ENCODE peak calls at places on chromosomes 11 and 22, in five cellular contexts. L is IMR-90, U is vagina, Z is gastrocnemius medialis, G is adrenal gland. H is an unnamed sample.
A peak's percentile ranks its signal among the peaks of the same experiment; 100 is the strongest.

GRCh38 chr11:9448576-9449352 is 12.0 kb upstream of the ZNF143 start:
- DNase-seq in L (no peak), U (no peak), Z (no peak), G (no peak), H (no peak)

GRCh38 chr11:1830119-1830499 is 4.7 kb upstream of the SYT8 start:
- DNase-seq in L (no peak), U (no peak), Z (no peak), G (no peak), H (no peak)

GRCh38 chr22:25027959-25028840 is 75.7 kb downstream of the KIAA1671 start:
- DNase-seq in L (no peak), U (no peak), Z (no peak), G (peak; percentile 46), H (no peak)

GRCh38 chr11:130089669-130090063 is 20.0 kb downstream of the APLP2 start:
- DNase-seq in L (no peak), U (no peak), Z (no peak), G (no peak), H (no peak)

GRCh38 chr11:107359701-107360100 is 97.9 kb downstream of the CWF19L2 start:
- DNase-seq in L (peak; percentile 14), U (no peak), Z (no peak), G (no peak), H (no peak)

GRCh38 chr11:77147668-77148321 is 19.7 kb downstream of the MYO7A start:
- DNase-seq in L (no peak), U (no peak), Z (no peak), G (no peak), H (no peak)

GRCh38 chr11:134385774-134386565 is 26.1 kb downstream of the B3GAT1 start:
- DNase-seq in L (no peak), U (no peak), Z (no peak), G (no peak), H (no peak)

GRCh38 chr11:5476184-5476819 is 12.2 kb upstream of the OR52D1 start:
- DNase-seq in L (peak; percentile 57), U (no peak), Z (no peak), G (peak; percentile 33), H (peak; percentile 25)

GRCh38 chr11:9269492-9270030 is 4.4 kb upstream of the DENND5A start:
- DNase-seq in L (peak; percentile 24), U (no peak), Z (no peak), G (no peak), H (no peak)

GRCh38 chr22:49564666-49565515 is 262.8 kb downstream of the BRD1 start:
- DNase-seq in L (no peak), U (no peak), Z (no peak), G (no peak), H (no peak)

GRCh38 chr11:107176148-107177105 is 158.2 kb upstream of the GUCY1A2 start:
- DNase-seq in L (no peak), U (no peak), Z (no peak), G (no peak), H (no peak)

GRCh38 chr11:105181521-105181920 is 42.0 kb upstream of the CARD18 start:
- DNase-seq in L (peak; percentile 43), U (no peak), Z (no peak), G (no peak), H (no peak)

DNA sequence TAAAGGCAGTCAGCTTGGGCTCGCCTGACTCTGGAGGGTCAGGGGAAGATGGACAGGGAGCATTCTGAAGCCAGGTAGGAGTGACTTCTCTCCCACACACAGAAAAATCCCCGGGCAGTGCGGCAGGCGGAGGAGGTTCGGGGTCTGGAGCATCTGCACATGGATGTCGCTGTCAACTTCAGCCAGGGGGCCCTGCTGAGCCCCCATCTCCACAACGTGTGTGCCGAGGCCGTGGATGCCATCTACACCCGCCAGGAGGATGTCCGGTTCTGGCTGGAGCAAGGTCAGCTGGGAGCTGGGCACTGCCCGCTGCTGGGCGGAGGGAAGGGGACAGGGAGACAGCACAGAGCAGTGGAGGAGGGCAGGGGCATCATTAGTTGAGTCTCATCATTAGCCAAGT is 13.2 kb upstream of the POU2F3 start:
- DNase-seq in L (no peak), U (no peak), Z (no peak), G (no peak), H (no peak)
- TF ChIP-seq POLR2A in L (no peak), U (no peak), Z (no peak), G (no peak), H (no peak)

DNA sequence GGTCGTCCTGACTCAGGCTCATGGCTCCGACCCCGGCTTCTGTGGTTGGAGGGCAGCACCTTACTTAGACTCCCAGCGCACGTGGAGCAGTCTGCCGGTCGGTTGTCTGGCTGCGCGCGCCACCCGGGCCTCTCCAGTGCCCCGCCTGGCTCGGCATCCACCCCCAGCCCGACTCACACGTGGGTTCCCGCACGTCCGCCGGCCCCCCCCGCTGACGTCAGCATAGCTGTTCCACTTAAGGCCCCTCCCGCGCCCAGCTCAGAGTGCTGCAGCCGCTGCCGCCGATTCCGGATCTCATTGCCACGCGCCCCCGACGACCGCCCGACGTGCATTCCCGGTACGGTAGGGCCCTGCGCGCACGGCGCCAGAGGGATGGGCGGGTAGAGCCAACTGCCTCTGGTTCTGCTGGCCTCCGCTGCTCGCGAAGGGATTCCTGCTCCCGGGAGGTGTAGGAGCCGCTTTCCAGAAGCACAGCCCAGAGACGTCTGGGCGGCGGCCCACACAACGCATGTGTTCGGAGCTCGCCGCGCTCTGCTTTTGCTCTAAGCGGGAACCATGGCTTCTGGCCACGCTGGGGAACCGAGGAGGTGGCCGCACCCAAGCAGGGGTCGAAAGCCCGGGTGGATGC is at the start of gene LDHA:
- DNase-seq in L (peak; percentile 94), U (no peak), Z (peak; percentile 95), G (peak; percentile 99), H (peak; percentile 87)
- TF ChIP-seq POLR2A in L (peak; percentile 100), U (no peak), Z (peak; percentile 96), G (peak; percentile 100), H (peak; percentile 100)

DNA sequence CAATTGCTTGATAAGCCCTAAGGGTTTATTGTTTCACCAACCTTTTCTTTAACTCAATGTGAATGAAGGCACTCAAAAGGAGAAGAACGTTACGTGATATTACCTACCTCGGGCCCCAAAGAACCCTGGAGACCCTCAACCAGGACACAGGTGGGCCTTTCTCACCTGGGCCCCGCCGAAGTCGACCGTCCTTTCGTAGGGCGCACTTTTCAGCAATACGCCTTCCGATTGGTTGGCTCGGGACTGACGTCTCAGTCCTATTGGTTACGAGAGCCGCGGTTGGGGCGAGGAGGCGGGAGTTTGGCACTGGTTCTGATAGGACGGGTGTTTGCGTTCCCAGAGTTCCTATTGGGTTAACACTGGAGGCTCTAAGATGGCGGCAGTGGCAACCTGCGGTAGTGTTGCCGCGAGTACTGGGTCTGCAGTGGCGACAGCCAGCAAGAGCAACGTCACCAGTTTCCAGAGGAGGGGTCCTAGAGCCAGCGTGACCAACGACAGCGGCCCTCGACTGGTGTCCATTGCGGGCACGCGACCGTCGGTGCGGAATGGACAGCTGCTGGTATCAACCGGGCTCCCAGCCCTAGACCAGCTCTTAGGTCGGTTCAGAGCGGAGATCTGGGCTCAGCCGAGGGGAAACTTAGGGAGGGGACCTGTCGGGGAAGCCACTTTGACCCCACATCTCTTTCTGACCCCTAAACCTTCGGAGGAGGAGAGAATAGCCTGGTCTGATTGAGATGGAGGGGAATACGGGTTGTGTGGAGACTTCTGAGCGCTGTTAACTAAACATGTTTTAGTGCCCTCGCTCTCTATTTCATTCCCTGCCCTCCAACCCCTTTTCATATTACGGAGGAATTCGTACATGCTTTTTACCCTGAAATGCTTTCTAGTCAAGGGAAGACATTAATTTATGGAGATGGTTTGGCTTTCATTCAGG is at the start of the genes ELP4 and IMMP1L:
- DNase-seq in L (peak; percentile 95), U (peak; percentile 98), Z (peak; percentile 97), G (peak; percentile 95), H (peak; percentile 84)
- TF ChIP-seq POLR2A in L (peak; percentile 60), U (no peak), Z (peak; percentile 45), G (peak; percentile 41), H (peak; percentile 93)

GRCh38 chr22:33921576-33922181 is 1.4 kb upstream of the LARGE1 start:
- DNase-seq in L (peak; percentile 60), U (no peak), Z (peak; percentile 27), G (peak; percentile 65), H (peak; percentile 58)

GRCh38 chr22:33923033-33923432 is 2.8 kb upstream of the LARGE1 start:
- DNase-seq in L (peak; percentile 28), U (no peak), Z (no peak), G (no peak), H (no peak)

GRCh38 chr22:33922268-33922667 is 2.0 kb upstream of the LARGE1 start:
- DNase-seq in L (peak; percentile 34), U (no peak), Z (no peak), G (no peak), H (no peak)

GRCh38 chr22:33919591-33920501 is at the start of gene LARGE1:
- DNase-seq in L (peak; percentile 20), U (no peak), Z (peak; percentile 55), G (peak; percentile 44), H (no peak)

DNA sequence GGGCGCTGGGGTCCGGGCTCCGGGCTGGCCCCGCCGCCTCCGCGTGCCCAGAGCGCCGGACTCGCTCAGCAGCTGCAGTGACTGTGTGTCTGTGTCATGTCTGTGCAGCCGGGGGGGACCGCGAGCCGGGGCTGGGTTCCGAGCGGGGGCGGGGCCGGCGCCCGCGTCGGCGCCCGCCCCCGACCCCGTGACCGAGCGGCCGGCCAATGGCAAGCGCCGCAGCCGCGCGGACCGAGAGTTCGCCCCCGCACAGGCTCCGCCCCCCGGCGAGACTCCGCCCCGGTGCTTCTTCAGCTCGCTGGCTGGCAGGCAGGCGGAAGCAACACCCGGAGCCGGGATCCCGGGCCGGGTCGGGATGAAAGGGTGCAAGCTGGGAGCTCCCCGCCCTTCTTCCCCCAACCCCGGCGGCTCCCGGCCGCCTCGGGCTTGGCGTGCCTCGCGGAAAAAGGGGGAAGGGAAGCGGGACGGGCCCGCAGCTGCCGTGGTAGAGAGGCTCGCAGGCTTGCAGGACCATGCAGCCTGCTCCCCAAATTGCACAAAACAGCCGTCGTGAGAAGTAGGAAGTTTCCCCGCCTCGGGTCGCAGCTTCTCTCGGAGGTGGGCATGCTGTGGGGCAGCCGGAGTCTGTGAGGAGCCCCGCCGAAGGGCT is 775 bp upstream of the LARGE1 start:
- DNase-seq in L (peak; percentile 94), U (no peak), Z (peak; percentile 95), G (peak; percentile 99), H (peak; percentile 90)
- TF ChIP-seq POLR2A in L (peak; percentile 80), U (no peak), Z (peak; percentile 95), G (peak; percentile 86), H (peak; percentile 78)

DNA sequence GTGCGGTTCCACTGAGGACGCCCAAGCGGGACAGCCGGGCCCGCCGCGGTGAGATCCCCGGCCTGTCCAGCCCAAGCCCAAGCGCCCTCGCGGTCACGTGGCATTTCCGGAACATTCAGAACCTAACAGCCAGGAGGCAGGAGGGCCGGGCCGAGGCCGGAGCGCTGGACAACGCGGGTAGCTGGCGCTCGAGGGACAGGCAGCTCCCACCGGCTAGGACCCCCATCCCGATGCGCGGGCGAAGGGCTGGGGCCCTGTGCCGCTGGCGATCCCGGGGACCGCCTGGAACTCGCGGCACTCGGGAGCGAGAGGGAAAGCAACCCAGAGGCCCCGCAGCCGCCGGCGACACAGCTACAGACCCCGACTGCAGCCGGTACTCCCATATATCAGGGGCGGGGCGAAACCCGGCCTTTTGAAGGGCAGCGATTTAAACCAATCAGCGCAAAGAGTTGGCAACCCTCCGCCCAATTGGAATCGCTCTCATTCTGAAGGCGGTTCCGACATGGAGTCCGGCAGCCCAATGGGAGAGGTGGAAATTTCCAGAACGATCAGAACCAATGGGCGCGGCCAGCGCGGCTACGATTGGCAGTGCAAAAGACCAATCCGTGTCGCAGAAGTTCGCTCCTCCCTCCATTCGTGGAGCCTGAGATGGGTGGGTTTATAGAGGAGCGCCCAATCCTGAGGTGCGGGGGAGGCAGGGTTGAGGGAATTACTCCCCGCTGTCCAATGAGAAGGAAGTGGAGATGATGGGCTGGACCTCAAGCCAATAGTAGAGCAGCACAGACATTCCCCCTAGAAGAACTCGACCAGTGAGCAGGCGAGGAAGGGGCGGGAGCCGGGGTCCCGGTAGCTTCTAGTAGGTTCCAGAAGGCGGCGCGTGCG is at the start of gene STIP1:
- DNase-seq in L (peak; percentile 100), U (peak; percentile 100), Z (peak; percentile 100), G (peak; percentile 99), H (peak; percentile 99)
- TF ChIP-seq POLR2A in L (peak; percentile 96), U (peak; percentile 96), Z (peak; percentile 99), G (peak; percentile 98), H (peak; percentile 98)

GRCh38 chr22:37486224-37486845 is at the start of gene MFNG:
- DNase-seq in L (peak; percentile 6), U (no peak), Z (peak; percentile 45), G (peak; percentile 65), H (peak; percentile 74)
- TF ChIP-seq POLR2A in L (no peak), U (no peak), Z (peak; percentile 17), G (no peak), H (no peak)